ENCODE peak calls at places on chromosomes 13 and 19, in six cellular contexts. B is adrenal gland, M is astrocyte of the cerebellum, R is GM12865, T is endothelial cell, X is GM23338. U is an unnamed sample.

GRCh38 chr13:99709134-99709533 is 207.9 kb downstream of the TM9SF2 start:
- DNase-seq in B (no peak), M (no peak), R (no peak), T (no peak), X (no peak), U (no peak)

GRCh38 chr13:98109226-98109625 is 33.7 kb upstream of the FARP1 start:
- DNase-seq in B (no peak), M (no peak), R (no peak), T (no peak), X (no peak), U (no peak)

GRCh38 chr13:35630551-35631275 is 154.2 kb upstream of the MAB21L1 start:
- DNase-seq in B (no peak), M (peak), R (peak), T (peak), X (peak), U (peak)

GRCh38 chr13:41652735-41653361 is 195.5 kb downstream of the RGCC start:
- DNase-seq in B (no peak), M (peak), R (peak), T (peak), X (peak), U (peak)

GRCh38 chr13:49220856-49221614 is 897 bp downstream of the MLNR start:
- DNase-seq in B (no peak), M (no peak), R (no peak), T (peak), X (peak), U (peak)

GRCh38 chr13:77728265-77728966 is 30.9 kb downstream of the SLAIN1 start:
- DNase-seq in B (no peak), M (no peak), R (no peak), T (no peak), X (no peak), U (no peak)

GRCh38 chr13:63279136-63279535 is 1863.5 kb upstream of the PCDH20 start:
- DNase-seq in B (no peak), M (no peak), R (no peak), T (no peak), X (no peak), U (no peak)

GRCh38 chr13:46359731-46360130 is 27.3 kb downstream of the RUBCNL start:
- DNase-seq in B (no peak), M (no peak), R (no peak), T (no peak), X (no peak), U (no peak)

GRCh38 chr13:95349267-95349666 is 48.0 kb upstream of the ABCC4 start:
- DNase-seq in B (no peak), M (no peak), R (no peak), T (no peak), X (no peak), U (no peak)

GRCh38 chr19:52648336-52648990 is 10.3 kb upstream of the ZNF83 start:
- DNase-seq in B (no peak), M (peak), R (no peak), T (no peak), X (no peak), U (no peak)

GRCh38 chr19:15934332-15935078 is at the start of gene CYP4F11:
- DNase-seq in B (peak), M (no peak), R (no peak), T (no peak), X (no peak), U (no peak)

GRCh38 chr13:109919715-109920375 is 133.5 kb upstream of the IRS2 start:
- DNase-seq in B (no peak), M (no peak), R (no peak), T (no peak), X (no peak), U (no peak)

GRCh38 chr19:39677931-39678889 is 22.5 kb downstream of the LGALS16 start:
- DNase-seq in B (no peak), M (no peak), R (peak), T (no peak), X (no peak), U (no peak)

DNA sequence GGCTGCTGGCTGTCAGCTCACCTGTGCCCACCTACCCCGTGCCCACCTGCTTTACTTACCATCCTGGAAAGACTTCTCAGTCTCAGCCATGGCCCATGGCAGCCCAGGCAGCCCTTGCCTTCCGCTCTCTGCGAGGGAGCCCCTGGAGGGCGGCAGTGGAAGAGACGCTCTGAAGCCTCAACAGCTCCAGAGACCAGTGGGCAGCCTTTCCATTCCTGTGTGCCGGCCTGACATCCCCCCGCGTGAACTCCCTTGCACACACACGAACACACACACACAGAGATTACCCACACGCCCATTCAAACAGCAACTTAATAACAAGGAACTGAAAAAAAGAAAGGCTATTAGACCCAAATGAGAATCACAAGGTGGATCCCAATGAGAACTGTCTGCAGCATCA is 14.2 kb upstream of the RASA3 start:
- DNase-seq in B (no peak), M (no peak), R (peak), T (peak), X (peak), U (no peak)
- TF ChIP-seq CTCF in B (no peak), M (peak), R (peak), T (no peak), X (no peak), U (peak)

GRCh38 chr13:81874681-81875661 is 1534.0 kb upstream of the SPRY2 start:
- DNase-seq in B (no peak), M (no peak), R (no peak), T (no peak), X (peak), U (no peak)

GRCh38 chr13:81874253-81874652 is 1533.3 kb upstream of the SPRY2 start:
- DNase-seq in B (no peak), M (no peak), R (no peak), T (no peak), X (no peak), U (no peak)

GRCh38 chr13:81872581-81872980 is 1531.7 kb upstream of the SPRY2 start:
- DNase-seq in B (no peak), M (peak), R (no peak), T (peak), X (peak), U (peak)
- TF ChIP-seq CTCF in B (no peak), M (peak), R (no peak), T (peak), X (peak), U (peak)

GRCh38 chr19:49710372-49710951 is 19.5 kb downstream of the CPT1C start:
- DNase-seq in B (no peak), M (no peak), R (no peak), T (no peak), X (no peak), U (no peak)
- TF ChIP-seq CTCF in B (no peak), M (no peak), R (no peak), T (no peak), X (no peak), U (no peak)

DNA sequence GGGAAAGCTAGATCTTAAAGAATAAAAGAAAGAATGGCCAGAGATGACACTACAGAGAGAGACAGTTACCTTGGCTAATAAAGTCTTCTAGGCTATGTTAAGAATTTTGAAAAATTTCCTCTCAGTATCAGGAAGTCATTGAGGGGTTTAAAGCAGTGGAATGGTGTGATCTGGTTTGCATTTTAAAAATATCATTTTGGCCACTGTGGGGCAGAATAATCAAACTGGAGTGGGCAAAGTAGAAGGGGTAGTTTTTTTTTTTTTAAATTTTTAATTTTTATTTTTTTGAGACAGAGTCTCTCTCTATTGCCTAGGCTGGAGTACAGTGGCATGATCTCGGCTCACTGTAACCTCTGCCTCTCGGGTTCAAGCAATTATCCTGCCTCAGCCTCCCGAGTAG is 4.4 kb upstream of the CNMD start:
- DNase-seq in B (no peak), M (no peak), R (no peak), T (no peak), X (no peak), U (no peak)
- TF ChIP-seq CTCF in B (no peak), M (no peak), R (no peak), T (no peak), X (no peak), U (no peak)

DNA sequence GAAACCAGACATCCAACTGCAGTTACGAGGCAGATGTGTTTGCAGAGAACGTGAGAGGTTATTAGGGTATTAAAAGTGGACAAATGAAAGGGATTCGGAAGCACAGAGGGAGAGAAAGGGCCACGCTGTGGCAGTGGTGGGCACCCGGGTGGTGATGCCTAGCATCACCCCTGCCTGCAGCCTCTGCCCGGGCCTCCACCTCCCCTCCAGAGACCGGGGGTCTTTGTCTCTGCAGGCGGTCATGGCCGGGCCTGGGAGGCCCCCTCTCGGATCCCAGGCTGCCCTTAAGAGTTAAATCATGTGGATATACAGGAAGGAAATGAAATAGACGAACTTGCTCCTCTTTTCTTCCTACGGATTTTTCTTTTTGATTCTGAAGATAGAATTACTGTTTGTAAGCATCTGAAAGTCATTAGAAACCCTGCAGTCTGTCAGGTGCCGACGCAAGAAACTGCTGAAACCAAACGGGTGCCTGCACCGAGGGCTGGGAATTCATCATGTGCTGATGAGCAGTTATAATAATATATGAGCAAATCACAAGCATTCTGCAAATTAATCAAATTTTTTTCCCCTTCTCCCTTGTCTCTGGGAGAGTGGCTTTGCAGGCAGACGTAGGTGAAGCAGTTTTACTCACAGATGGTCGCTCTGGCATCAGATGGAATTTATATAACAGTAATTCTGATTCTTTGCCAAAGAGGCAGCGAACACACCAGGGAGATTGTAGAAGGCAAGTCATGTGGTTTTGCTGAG is 319.8 kb downstream of the ZNF536 start:
- DNase-seq in B (no peak), M (peak), R (no peak), T (no peak), X (no peak), U (no peak)
- TF ChIP-seq CTCF in B (no peak), M (no peak), R (no peak), T (no peak), X (no peak), U (no peak)

GRCh38 chr19:11014403-11014911 is 53.6 kb downstream of the SMARCA4 start:
- DNase-seq in B (no peak), M (no peak), R (no peak), T (no peak), X (peak), U (no peak)
- TF ChIP-seq CTCF in B (no peak), M (no peak), R (no peak), T (no peak), X (peak), U (no peak)

GRCh38 chr19:35156673-35157014 is 2.1 kb downstream of the FXYD5 start:
- DNase-seq in B (no peak), M (no peak), R (no peak), T (no peak), X (no peak), U (no peak)

GRCh38 chr19:35155441-35155840 is 906 bp downstream of the FXYD5 start:
- DNase-seq in B (no peak), M (no peak), R (peak), T (no peak), X (no peak), U (no peak)

GRCh38 chr19:35153701-35154534 is 617 bp upstream of the FXYD5 start:
- DNase-seq in B (no peak), M (no peak), R (peak), T (peak), X (peak), U (peak)

GRCh38 chr19:35155981-35156672 is 1.6 kb downstream of the FXYD5 start:
- DNase-seq in B (no peak), M (no peak), R (no peak), T (no peak), X (no peak), U (no peak)

DNA sequence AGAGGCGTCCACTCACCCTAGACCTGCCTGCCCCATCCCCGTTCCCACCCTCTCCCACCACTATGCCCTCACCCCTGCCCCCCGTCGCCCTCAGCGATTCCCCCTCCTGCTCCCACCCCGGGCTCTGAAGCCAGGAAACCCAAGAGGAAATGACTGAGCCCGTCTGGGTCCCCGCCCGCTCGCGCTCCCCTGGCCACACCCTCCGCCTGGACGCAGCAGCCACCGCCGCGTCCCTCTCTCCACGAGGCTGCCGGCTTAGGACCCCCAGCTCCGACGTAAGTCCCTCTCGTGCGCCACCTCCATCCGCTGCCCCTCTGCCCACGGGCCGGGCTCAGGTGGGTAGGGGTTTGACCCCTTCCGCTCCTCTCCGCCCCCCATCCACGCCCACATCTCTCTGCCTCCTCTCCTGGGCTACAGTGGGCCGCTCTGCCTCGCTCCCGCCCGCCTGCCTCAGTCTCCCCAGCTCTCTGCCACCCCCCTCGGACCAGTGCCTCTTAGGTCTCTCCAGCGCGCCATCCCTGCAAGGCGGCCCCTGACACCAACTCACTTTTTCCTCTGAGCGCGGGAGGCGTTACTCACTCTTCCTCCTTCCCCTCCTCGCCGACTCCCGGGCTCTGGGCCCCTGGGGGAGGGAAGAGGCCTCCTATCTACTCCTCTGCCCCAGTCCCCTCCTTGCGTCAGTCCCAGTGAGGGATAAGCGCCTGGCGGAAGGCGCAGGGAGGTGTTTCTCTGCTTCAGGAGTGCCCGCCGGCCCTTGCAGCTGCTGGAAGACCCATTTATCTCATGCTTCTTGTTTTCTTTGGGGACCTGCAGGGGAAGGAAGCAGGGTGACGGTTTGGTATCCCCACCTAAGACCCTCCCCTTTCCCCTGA is at the start of gene FXYD5:
- DNase-seq in B (peak), M (no peak), R (peak), T (peak), X (peak), U (peak)
- TF ChIP-seq CTCF in B (no peak), M (peak), R (no peak), T (no peak), X (no peak), U (no peak)

GRCh38 chr13:29540799-29541198 is 54.7 kb downstream of the SLC7A1 start:
- DNase-seq in B (no peak), M (no peak), R (no peak), T (no peak), X (no peak), U (no peak)

GRCh38 chr13:29541400-29541799 is 54.1 kb downstream of the SLC7A1 start:
- DNase-seq in B (no peak), M (no peak), R (no peak), T (no peak), X (no peak), U (no peak)

GRCh38 chr13:29546662-29547061 is 48.8 kb downstream of the SLC7A1 start:
- DNase-seq in B (no peak), M (no peak), R (no peak), T (no peak), X (no peak), U (no peak)

GRCh38 chr13:29545988-29546387 is 49.5 kb downstream of the SLC7A1 start:
- DNase-seq in B (no peak), M (no peak), R (no peak), T (no peak), X (no peak), U (no peak)

GRCh38 chr13:29543230-29544215 is 52.0 kb downstream of the SLC7A1 start:
- DNase-seq in B (no peak), M (no peak), R (peak), T (no peak), X (peak), U (no peak)
- TF ChIP-seq CTCF in B (no peak), M (no peak), R (peak), T (no peak), X (no peak), U (no peak)

GRCh38 chr19:33175886-33176669 is 18.1 kb upstream of the LRP3 start:
- DNase-seq in B (no peak), M (no peak), R (no peak), T (no peak), X (no peak), U (no peak)

GRCh38 chr19:33177417-33177976 is 16.6 kb upstream of the LRP3 start:
- DNase-seq in B (peak), M (peak), R (no peak), T (peak), X (peak), U (no peak)

GRCh38 chr19:33174186-33174585 is 19.9 kb upstream of the LRP3 start:
- DNase-seq in B (no peak), M (no peak), R (no peak), T (no peak), X (no peak), U (no peak)

GRCh38 chr19:33175156-33175782 is 18.9 kb upstream of the LRP3 start:
- DNase-seq in B (no peak), M (no peak), R (no peak), T (no peak), X (no peak), U (no peak)

DNA sequence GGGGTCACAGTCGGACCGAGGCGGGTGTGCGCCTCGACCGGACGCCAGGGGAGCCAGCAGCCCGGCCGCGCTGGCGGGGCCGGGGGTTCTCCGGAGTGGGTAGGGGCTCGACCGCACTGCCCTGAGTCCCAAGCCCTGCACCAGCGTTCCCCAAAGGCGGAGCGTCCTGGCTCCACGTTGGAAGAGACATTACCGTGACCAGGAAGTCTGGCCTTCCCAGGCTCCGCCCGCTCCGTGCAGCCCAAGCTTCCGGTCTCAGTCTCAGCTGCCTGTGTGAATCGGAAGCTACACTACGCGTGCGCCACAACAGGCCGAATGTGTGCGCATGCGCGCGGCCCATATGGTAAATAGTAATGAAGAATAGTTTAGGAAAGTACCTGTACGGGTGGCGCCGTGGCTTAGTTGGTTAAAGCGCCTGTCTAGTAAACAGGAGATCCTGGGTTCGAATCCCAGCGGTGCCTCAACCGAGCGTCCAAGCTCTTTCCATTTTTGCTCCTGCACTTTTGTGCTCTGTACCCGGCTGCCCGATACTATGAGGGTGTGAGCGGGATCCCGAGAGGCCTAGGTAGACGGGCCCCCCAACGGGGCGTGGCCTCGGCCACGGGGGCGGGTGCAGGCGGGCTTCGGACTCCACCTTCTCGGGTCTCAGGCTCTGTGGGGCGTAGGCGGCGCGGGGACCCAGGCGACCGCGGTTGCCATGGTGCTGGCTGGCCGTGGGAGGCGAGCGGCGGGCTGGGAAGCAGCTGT is 17.3 kb upstream of the LRP3 start:
- DNase-seq in B (peak), M (peak), R (peak), T (peak), X (peak), U (peak)
- TF ChIP-seq CTCF in B (no peak), M (peak), R (peak), T (no peak), X (no peak), U (no peak)

GRCh38 chr13:31322025-31322424 is 122.2 kb downstream of the B3GLCT start:
- DNase-seq in B (no peak), M (no peak), R (peak), T (no peak), X (no peak), U (no peak)

GRCh38 chr13:31331051-31331450 is 131.3 kb downstream of the B3GLCT start:
- DNase-seq in B (no peak), M (no peak), R (no peak), T (no peak), X (no peak), U (no peak)

GRCh38 chr13:31328549-31329229 is 128.9 kb downstream of the B3GLCT start:
- DNase-seq in B (no peak), M (no peak), R (no peak), T (no peak), X (no peak), U (no peak)

GRCh38 chr13:31322702-31323101 is 122.9 kb downstream of the B3GLCT start:
- DNase-seq in B (no peak), M (no peak), R (no peak), T (no peak), X (no peak), U (no peak)

DNA sequence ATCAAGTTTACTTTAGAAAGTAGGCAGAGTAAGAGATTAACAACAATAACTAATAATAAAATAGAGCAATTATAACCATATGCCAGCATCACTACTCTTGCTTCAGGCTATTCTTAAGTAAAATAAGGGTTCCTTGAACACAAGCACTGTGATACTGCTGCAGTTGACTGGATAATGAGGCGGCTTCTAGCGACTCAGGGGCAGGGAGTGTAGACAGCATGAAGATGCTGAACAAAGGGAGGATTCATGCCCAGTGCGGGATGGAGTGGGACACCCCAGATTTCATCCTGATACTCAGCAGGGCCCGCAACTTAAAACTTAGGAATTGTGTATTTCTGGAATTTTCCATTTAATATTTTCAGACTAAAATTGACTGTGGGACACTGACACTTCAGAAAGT is 127.4 kb downstream of the B3GLCT start:
- DNase-seq in B (no peak), M (no peak), R (no peak), T (no peak), X (no peak), U (no peak)
- TF ChIP-seq CTCF in B (no peak), M (no peak), R (no peak), T (no peak), X (no peak), U (no peak)